ENCODE peak calls at places on chromosomes 12 and 14, in six cellular contexts. Z is small intestine, G is AG10803, D is KG1, C is left ventricle myocardium superior, K is BJ. M is an unnamed sample.
A peak's percentile ranks its signal among the peaks of the same experiment; 100 is the strongest.

GRCh38 chr12:118874698-118875548 is 106.4 kb upstream of the SRRM4 start:
- DNase-seq in Z (no peak), G (no peak), D (no peak), C (no peak), K (no peak), M (no peak)

GRCh38 chr14:54650331-54651017 is 83.5 kb downstream of the SAMD4A start:
- DNase-seq in Z (no peak), G (peak; percentile 90), D (no peak), C (no peak), K (peak; percentile 56), M (peak; percentile 89)

GRCh38 chr14:96108061-96108795 is 69.1 kb downstream of the C14orf132 start:
- DNase-seq in Z (no peak), G (no peak), D (no peak), C (no peak), K (no peak), M (no peak)

GRCh38 chr12:1913377-1914115 is 4.9 kb downstream of the CACNA2D4 start:
- DNase-seq in Z (no peak), G (no peak), D (no peak), C (no peak), K (no peak), M (no peak)

GRCh38 chr12:51755251-51755650 is 93.3 kb downstream of the FIGNL2 start:
- DNase-seq in Z (no peak), G (no peak), D (no peak), C (no peak), K (no peak), M (no peak)

GRCh38 chr12:19794116-19794515 is 354.8 kb downstream of the AEBP2 start:
- DNase-seq in Z (no peak), G (no peak), D (no peak), C (no peak), K (no peak), M (no peak)

GRCh38 chr14:21868442-21869046 is 194.9 kb upstream of the OR4E1 start:
- DNase-seq in Z (peak; percentile 54), G (peak; percentile 8), D (peak; percentile 83), C (no peak), K (no peak), M (peak; percentile 52)

GRCh38 chr12:90183201-90183600 is 474.6 kb upstream of the ATP2B1 start:
- DNase-seq in Z (no peak), G (no peak), D (no peak), C (no peak), K (no peak), M (no peak)

GRCh38 chr14:32711103-32711680 is 227.5 kb upstream of the NPAS3 start:
- DNase-seq in Z (peak; percentile 36), G (peak; percentile 37), D (peak; percentile 4), C (no peak), K (no peak), M (peak; percentile 59)

GRCh38 chr14:99562848-99563748 is 40.9 kb downstream of the CCDC85C start:
- DNase-seq in Z (peak; percentile 75), G (peak; percentile 64), D (no peak), C (peak; percentile 89), K (no peak), M (no peak)

GRCh38 chr12:92034858-92035401 is 110.7 kb downstream of the BTG1 start:
- DNase-seq in Z (peak; percentile 60), G (peak; percentile 89), D (no peak), C (peak; percentile 61), K (no peak), M (peak; percentile 77)

GRCh38 chr12:131507881-131508280 is 203.0 kb upstream of the SFSWAP start:
- DNase-seq in Z (no peak), G (no peak), D (no peak), C (no peak), K (no peak), M (no peak)

GRCh38 chr12:4421590-4422031 is 24.0 kb downstream of the FGF6 start:
- DNase-seq in Z (peak; percentile 61), G (peak; percentile 24), D (no peak), C (no peak), K (no peak), M (peak; percentile 64)

GRCh38 chr12:48084066-48084465 is 21.8 kb downstream of the SENP1 start:
- DNase-seq in Z (no peak), G (peak; percentile 36), D (no peak), C (no peak), K (no peak), M (peak; percentile 32)

GRCh38 chr12:127081058-127081457 is 1185.9 kb upstream of the TMEM132C start:
- DNase-seq in Z (no peak), G (no peak), D (no peak), C (no peak), K (no peak), M (no peak)

GRCh38 chr12:76927170-76927784 is 48.5 kb upstream of the CSRP2 start:
- DNase-seq in Z (peak; percentile 21), G (peak; percentile 55), D (peak; percentile 10), C (peak; percentile 34), K (no peak), M (peak; percentile 56)

GRCh38 chr12:119207161-119207560 is 28.4 kb downstream of the HSPB8 start:
- DNase-seq in Z (no peak), G (no peak), D (no peak), C (no peak), K (no peak), M (no peak)

GRCh38 chr12:120639771-120640721 is at the start of gene CABP1:
- DNase-seq in Z (peak; percentile 37), G (no peak), D (no peak), C (peak; percentile 44), K (no peak), M (no peak)

GRCh38 chr12:29427964-29428363 is 47.0 kb upstream of the ERGIC2 start:
- DNase-seq in Z (peak; percentile 7), G (no peak), D (no peak), C (no peak), K (no peak), M (peak; percentile 3)

GRCh38 chr12:108312885-108313203 is 26.3 kb downstream of the CMKLR1 start:
- DNase-seq in Z (no peak), G (peak; percentile 39), D (no peak), C (peak; percentile 81), K (no peak), M (no peak)

GRCh38 chr14:65656554-65656953 is 244.0 kb downstream of the FUT8 start:
- DNase-seq in Z (no peak), G (no peak), D (no peak), C (no peak), K (no peak), M (no peak)

GRCh38 chr14:96192049-96192448 is 12.6 kb upstream of the BDKRB2 start:
- DNase-seq in Z (no peak), G (no peak), D (no peak), C (no peak), K (no peak), M (no peak)

GRCh38 chr12:105805730-105806390 is 332.9 kb downstream of the NUAK1 start:
- DNase-seq in Z (no peak), G (no peak), D (no peak), C (peak; percentile 44), K (no peak), M (no peak)

GRCh38 chr12:27511031-27511722 is 12.8 kb upstream of the PPFIBP1 start:
- DNase-seq in Z (no peak), G (peak; percentile 71), D (no peak), C (no peak), K (no peak), M (no peak)

GRCh38 chr12:68613209-68613904 is 2.7 kb downstream of the RAP1B start:
- DNase-seq in Z (peak; percentile 18), G (no peak), D (no peak), C (no peak), K (no peak), M (no peak)

GRCh38 chr14:35336171-35337073 is 44.2 kb downstream of the PSMA6 start:
- DNase-seq in Z (peak; percentile 93), G (peak; percentile 39), D (no peak), C (peak; percentile 93), K (no peak), M (no peak)

GRCh38 chr12:94276725-94277124 is 128.3 kb downstream of the PLXNC1 start:
- DNase-seq in Z (peak; percentile 70), G (no peak), D (no peak), C (no peak), K (no peak), M (no peak)

GRCh38 chr14:100278702-100279101 is 27.5 kb downstream of the SLC25A29 start:
- DNase-seq in Z (no peak), G (peak; percentile 76), D (peak; percentile 5), C (no peak), K (peak; percentile 10), M (peak; percentile 71)

GRCh38 chr14:88999137-88999536 is 174.7 kb downstream of the TTC8 start:
- DNase-seq in Z (no peak), G (no peak), D (no peak), C (no peak), K (no peak), M (no peak)

GRCh38 chr12:32108829-32109228 is 2.2 kb downstream of the BICD1 start:
- DNase-seq in Z (no peak), G (no peak), D (no peak), C (no peak), K (no peak), M (no peak)

GRCh38 chr12:94561943-94562411 is 88.4 kb downstream of the TMCC3 start:
- DNase-seq in Z (peak; percentile 68), G (no peak), D (no peak), C (peak; percentile 72), K (no peak), M (peak; percentile 37)

GRCh38 chr12:53500119-53500775 is 836 bp upstream of the TARBP2 start:
- DNase-seq in Z (peak; percentile 59), G (peak; percentile 86), D (no peak), C (no peak), K (no peak), M (peak; percentile 68)

GRCh38 chr12:109016978-109017377 is 3.9 kb downstream of the SVOP start:
- DNase-seq in Z (no peak), G (no peak), D (no peak), C (no peak), K (no peak), M (no peak)

GRCh38 chr12:31119531-31120211 is 46.0 kb downstream of the DDX11 start:
- DNase-seq in Z (no peak), G (no peak), D (no peak), C (no peak), K (no peak), M (no peak)

GRCh38 chr12:54360717-54361456 is 3.4 kb downstream of the GPR84 start:
- DNase-seq in Z (peak; percentile 80), G (peak; percentile 71), D (no peak), C (peak; percentile 85), K (no peak), M (peak; percentile 84)

GRCh38 chr12:86950043-86950838 is 694.0 kb upstream of the MGAT4C start:
- DNase-seq in Z (no peak), G (no peak), D (no peak), C (no peak), K (no peak), M (no peak)

GRCh38 chr14:51872396-51872795 is 12.0 kb downstream of the GNG2 start:
- DNase-seq in Z (no peak), G (no peak), D (no peak), C (no peak), K (no peak), M (no peak)